ENCODE peak calls at places on chromosomes 2 and 18, in five cellular contexts. T is fibroblast of villous mesenchyme, N is AG04449, P is body of pancreas, D is AG04450. Y is an unnamed sample.

GRCh38 chr2:56749152-56749752 is 565.5 kb downstream of the CCDC85A start:
- DNase-seq in T (peak; percentile 55), N (peak; percentile 21), P (no peak), D (no peak), Y (peak; percentile 58)

GRCh38 chr2:239802101-239802649 is 223.0 kb downstream of the NDUFA10 start:
- DNase-seq in T (no peak), N (no peak), P (no peak), D (no peak), Y (no peak)

GRCh38 chr2:235312571-235312970 is 181.3 kb upstream of the AGAP1 start:
- DNase-seq in T (no peak), N (no peak), P (no peak), D (no peak), Y (no peak)

GRCh38 chr2:66438498-66439290 is 3.8 kb downstream of the MEIS1 start:
- DNase-seq in T (peak; percentile 34), N (no peak), P (no peak), D (no peak), Y (peak; percentile 66)

GRCh38 chr18:75211002-75211621 is 515 bp downstream of the TSHZ1 start:
- DNase-seq in T (no peak), N (no peak), P (no peak), D (no peak), Y (peak; percentile 41)

GRCh38 chr2:43488737-43489136 is 107.1 kb downstream of the THADA start:
- DNase-seq in T (no peak), N (no peak), P (no peak), D (no peak), Y (no peak)

GRCh38 chr2:160351978-160352377 is 141.6 kb downstream of the RBMS1 start:
- DNase-seq in T (peak; percentile 93), N (no peak), P (no peak), D (no peak), Y (peak; percentile 67)

GRCh38 chr18:79905389-79905911 is 46.0 kb downstream of the SLC66A2 start:
- DNase-seq in T (peak; percentile 69), N (no peak), P (no peak), D (no peak), Y (no peak)

GRCh38 chr2:165164201-165164600 is 39.6 kb downstream of the SCN3A start:
- DNase-seq in T (no peak), N (no peak), P (no peak), D (no peak), Y (peak; percentile 57)

GRCh38 chr2:85750509-85751299 is 3.1 kb upstream of the ATOH8 start:
- DNase-seq in T (peak; percentile 73), N (no peak), P (peak; percentile 78), D (no peak), Y (no peak)

GRCh38 chr2:64017811-64018714 is 1.2 kb downstream of the VPS54 start:
- DNase-seq in T (peak; percentile 50), N (no peak), P (no peak), D (no peak), Y (peak; percentile 57)

GRCh38 chr2:150599889-150600288 is 112.4 kb upstream of the RND3 start:
- DNase-seq in T (no peak), N (no peak), P (no peak), D (no peak), Y (no peak)

GRCh38 chr2:208489687-208490086 is 83.1 kb downstream of the PTH2R start:
- DNase-seq in T (no peak), N (no peak), P (no peak), D (no peak), Y (no peak)

GRCh38 chr2:172252154-172252553 is 149.5 kb upstream of the DLX2 start:
- DNase-seq in T (peak; percentile 30), N (no peak), P (no peak), D (no peak), Y (no peak)

GRCh38 chr2:179768765-179769164 is 92.6 kb downstream of the ZNF385B start:
- DNase-seq in T (no peak), N (no peak), P (no peak), D (no peak), Y (peak; percentile 66)

GRCh38 chr2:200713003-200713703 is 98.6 kb upstream of the BZW1 start:
- DNase-seq in T (peak; percentile 92), N (peak; percentile 82), P (peak; percentile 84), D (peak; percentile 66), Y (peak; percentile 95)
- H3K4me3 ChIP-seq in T (peak overlapping the region; percentile 53), N (peak overlapping the region; percentile 54), P (no peak overlapping the region), D (peak overlapping the region; percentile 66), Y (peak overlapping the region; percentile 26)

GRCh38 chr18:9103488-9103887 is 989 bp downstream of the NDUFV2 start:
- DNase-seq in T (peak; percentile 53), N (no peak), P (no peak), D (no peak), Y (peak; percentile 56)
- TF ChIP-seq CTCF in T (no peak), N (no peak), P (peak; percentile 40), D (no peak), Y (peak; percentile 5)

DNA sequence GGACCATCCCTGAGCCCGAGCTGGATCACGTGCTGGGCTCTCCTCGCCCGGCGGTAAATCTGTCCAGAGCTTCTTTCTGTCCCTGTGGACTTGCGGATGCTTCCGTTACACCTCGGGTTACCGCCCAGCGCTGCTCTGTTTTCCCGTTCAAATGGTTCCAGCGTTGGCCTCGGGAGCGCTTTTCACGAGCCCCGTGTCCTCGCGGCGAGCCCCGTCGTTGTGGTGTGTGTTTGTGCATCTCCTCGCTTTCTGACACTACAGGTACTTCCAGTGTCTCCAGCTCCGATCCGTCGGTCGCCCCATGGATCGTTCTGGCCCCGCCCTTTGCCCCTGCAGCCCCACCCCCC is 77.4 kb downstream of the RTP5 start:
- DNase-seq in T (no peak), N (no peak), P (peak; percentile 9), D (no peak), Y (no peak)
- H3K4me3 ChIP-seq in T (no peak overlapping the region), N (no peak overlapping the region), P (no peak overlapping the region), D (no peak overlapping the region), Y (no peak overlapping the region)

GRCh38 chr2:201707753-201708152 is 9.3 kb upstream of the MPP4 start:
- DNase-seq in T (peak; percentile 17), N (no peak), P (no peak), D (peak; percentile 20), Y (peak; percentile 74)
- TF ChIP-seq CTCF in T (no peak), N (peak; percentile 20), P (no peak), D (peak; percentile 53), Y (peak; percentile 47)

GRCh38 chr2:181311841-181312240 is 145.3 kb upstream of the ITGA4 start:
- DNase-seq in T (no peak), N (no peak), P (no peak), D (no peak), Y (no peak)
- H3K4me3 ChIP-seq in T (no peak overlapping the region), N (no peak overlapping the region), P (no peak overlapping the region), D (no peak overlapping the region), Y (no peak overlapping the region)

DNA sequence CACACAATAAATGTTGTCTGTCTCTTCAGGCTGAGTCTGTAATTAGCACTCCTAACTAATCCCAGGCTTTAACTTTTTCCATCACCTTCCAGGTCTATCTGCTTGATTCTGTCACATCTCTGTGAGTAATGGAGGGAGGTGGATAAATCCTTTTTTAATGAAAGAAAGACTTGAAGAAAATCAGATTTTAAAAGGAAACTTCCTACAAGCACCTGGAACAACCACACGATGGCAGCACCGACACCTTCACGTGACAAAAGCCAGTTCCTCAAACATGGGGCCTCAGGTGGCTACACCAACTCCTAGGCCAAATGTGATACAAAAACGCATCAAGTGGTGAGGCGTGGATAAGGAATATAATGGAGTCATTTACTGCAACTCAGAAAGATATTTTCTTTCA is 41.8 kb downstream of the TGFBRAP1 start:
- DNase-seq in T (peak; percentile 61), N (no peak), P (peak; percentile 19), D (no peak), Y (peak; percentile 42)
- TF ChIP-seq CTCF in T (peak; percentile 55), N (peak; percentile 26), P (peak; percentile 40), D (peak; percentile 50), Y (peak; percentile 57)

DNA sequence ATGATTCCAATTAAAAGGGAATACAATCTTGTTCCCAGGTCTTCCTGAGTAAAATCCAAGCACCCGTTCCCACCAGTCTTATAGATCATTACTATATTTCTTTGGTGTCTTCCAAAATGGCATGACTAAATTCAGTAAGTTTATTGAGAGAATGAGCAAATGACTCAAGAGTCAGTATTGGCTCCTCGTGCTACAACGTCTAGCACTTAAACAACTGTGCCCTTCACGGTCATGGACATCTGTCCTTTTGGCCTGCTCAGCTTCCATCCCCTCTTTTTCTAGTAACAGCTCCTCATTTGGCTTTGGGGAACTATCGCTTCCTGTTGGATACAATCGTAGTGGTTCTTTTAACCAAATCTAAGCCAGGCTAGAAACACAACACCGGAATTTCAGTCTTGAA is 24.1 kb upstream of the FZD7 start:
- DNase-seq in T (no peak), N (no peak), P (no peak), D (no peak), Y (no peak)
- H3K4me3 ChIP-seq in T (no peak overlapping the region), N (no peak overlapping the region), P (no peak overlapping the region), D (no peak overlapping the region), Y (no peak overlapping the region)

Y was measured in astrocyte of the spinal cord.